ENCODE peak calls at places on chromosomes 16 and 17, in four cellular contexts. Y is GM12878, M is fibroblast of lung, K is GM23248. Z is an unnamed sample. For H3K9me3, the result is how much of the 10 kb centered on the place peaks cover.

GRCh38 chr16:66238696-66239095 is 127.8 kb upstream of the CDH5 start:
- DNase-seq in M (peak), K (no peak), Y (no peak), Z (no peak)

GRCh38 chr17:49000943-49001342 is 3.8 kb downstream of the IGF2BP1 start:
- DNase-seq in K (peak), Y (no peak), M (peak), Z (peak)

GRCh38 chr16:58306327-58306726 is 11.5 kb upstream of the PRSS54 start:
- DNase-seq in K (peak), M (peak), Y (no peak), Z (peak)

GRCh38 chr17:56172517-56172982 is 19.3 kb downstream of the ANKFN1 start:
- DNase-seq in Y (no peak), K (peak), M (no peak), Z (peak)

GRCh38 chr16:19228057-19228456 is 57.5 kb upstream of the CLEC19A start:
- DNase-seq in M (peak), K (no peak), Y (no peak), Z (no peak)

GRCh38 chr17:56203430-56203829 is 50.2 kb downstream of the ANKFN1 start:
- DNase-seq in M (no peak), K (peak), Y (no peak), Z (no peak)

GRCh38 chr16:11224894-11225676 is 30.9 kb downstream of the SOCS1 start:
- DNase-seq in M (no peak), Y (peak), K (no peak), Z (no peak)

GRCh38 chr16:87457724-87458423 is 35.0 kb downstream of the ZCCHC14 start:
- DNase-seq in Y (peak), M (peak), K (peak), Z (peak)

GRCh38 chr16:57976331-57976796 is 5.4 kb upstream of the CNGB1 start:
- DNase-seq in K (peak), M (peak), Y (no peak), Z (peak)

GRCh38 chr17:17702370-17702769 is 21.1 kb downstream of the RAI1 start:
- DNase-seq in M (no peak), K (no peak), Y (no peak), Z (no peak)

GRCh38 chr16:67397451-67397801 is 4.1 kb upstream of the TPPP3 start:
- DNase-seq in Y (no peak), M (no peak), K (no peak), Z (no peak)

GRCh38 chr16:69324013-69324531 is 6.3 kb downstream of the PDF start:
- DNase-seq in Y (no peak), M (no peak), K (no peak), Z (no peak)

GRCh38 chr16:74575175-74575804 is 31.6 kb downstream of the GLG1 start:
- DNase-seq in M (no peak), K (no peak), Y (no peak), Z (no peak)

GRCh38 chr16:74575805-74576643 is 30.9 kb downstream of the GLG1 start:
- DNase-seq in K (no peak), Y (no peak), M (no peak), Z (no peak)

GRCh38 chr16:74578433-74578832 is 28.5 kb downstream of the GLG1 start:
- DNase-seq in K (no peak), M (no peak), Y (no peak), Z (no peak)

GRCh38 chr16:74578838-74579237 is 28.1 kb downstream of the GLG1 start:
- DNase-seq in K (no peak), M (no peak), Y (no peak), Z (no peak)

DNA sequence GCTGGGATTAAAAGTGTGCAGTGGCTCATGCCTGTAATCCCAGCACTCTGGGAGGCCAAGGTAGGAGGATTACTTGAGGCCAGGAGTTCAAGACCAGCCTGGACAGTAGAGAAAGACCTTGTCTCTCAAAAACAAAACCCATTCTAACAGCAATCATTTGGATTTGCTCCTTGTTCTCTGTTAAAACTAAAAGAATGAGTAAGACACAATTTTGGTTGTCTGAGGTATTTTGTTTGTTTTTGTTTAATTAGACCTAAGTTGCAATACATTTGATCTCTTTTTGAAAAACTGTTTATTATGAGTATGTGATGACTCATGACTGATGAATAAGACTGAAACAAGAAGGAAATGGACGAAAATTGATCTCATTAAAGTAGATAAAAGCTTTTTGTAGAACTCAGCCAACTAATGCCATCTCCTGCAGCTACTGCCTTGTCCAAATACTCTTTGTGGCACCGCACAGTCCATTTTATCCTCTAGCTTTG is 29.0 kb downstream of the GLG1 start:
- DNase-seq in K (peak), M (peak), Y (peak), Z (peak)
- H3K9ac ChIP-seq in K (no peak), M (no peak), Y (no peak), Z (no peak)

DNA sequence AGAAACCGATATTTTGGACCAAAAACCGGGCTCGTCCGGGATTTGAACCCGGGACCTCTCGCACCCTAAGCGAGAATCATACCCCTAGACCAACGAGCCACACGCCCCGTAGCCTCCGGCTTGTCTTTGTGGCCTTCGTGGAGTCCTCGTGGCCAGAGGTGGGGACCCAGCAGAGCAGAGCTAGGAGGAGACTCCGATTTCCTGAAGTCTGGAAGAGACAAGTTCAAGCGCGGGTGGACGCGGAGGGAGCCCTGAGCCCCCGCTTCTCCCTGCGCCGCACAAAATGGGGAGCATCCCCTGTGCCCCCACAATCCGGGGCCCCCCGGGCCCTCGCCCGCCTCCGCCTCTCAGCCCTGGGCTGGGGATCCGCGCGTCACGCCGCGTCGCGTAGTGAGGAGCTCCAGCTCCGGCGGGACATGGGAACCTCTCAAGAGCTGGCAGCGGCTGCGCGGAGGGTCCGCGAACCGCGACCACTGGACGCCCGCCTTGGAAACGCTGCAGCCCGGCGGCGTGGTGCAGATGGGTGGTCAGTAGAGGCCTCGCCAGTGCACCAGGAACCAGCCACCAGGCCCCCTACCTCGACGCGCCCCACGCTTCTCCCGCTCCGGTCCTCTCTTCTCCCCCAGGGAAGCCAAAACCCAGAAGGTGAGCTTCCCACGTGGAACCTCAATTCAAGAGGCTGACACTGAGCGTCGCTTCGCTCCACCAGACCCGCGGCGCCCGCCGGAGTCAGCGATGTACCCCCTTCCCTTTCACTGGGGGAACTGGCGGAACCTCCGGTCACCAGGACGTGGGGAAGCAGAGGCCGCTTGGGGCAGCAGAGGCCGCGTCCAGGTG is 5.2 kb upstream of the OR1F1 start:
- DNase-seq in Y (no peak), K (peak), M (peak), Z (peak)
- H3K9me3 ChIP-seq in Y (under half), K (under half), M (under half), Z (under half)

GRCh38 chr17:35868791-35869190 is at the start of gene HEATR9:
- DNase-seq in Y (no peak), M (no peak), K (no peak), Z (no peak)

GRCh38 chr17:35866356-35866950 is 2.2 kb downstream of the HEATR9 start:
- DNase-seq in K (peak), Y (no peak), M (peak), Z (peak)

GRCh38 chr17:35872581-35872980 is 3.9 kb upstream of the HEATR9 start:
- DNase-seq in Y (no peak), M (no peak), K (no peak), Z (no peak)

GRCh38 chr17:35875439-35876139 is 4.6 kb downstream of the CCL5 start:
- DNase-seq in Y (peak), K (no peak), M (no peak), Z (no peak)

GRCh38 chr17:35871415-35871814 is 2.7 kb upstream of the HEATR9 start:
- DNase-seq in K (no peak), M (no peak), Y (no peak), Z (no peak)
- H3K9ac ChIP-seq in K (no peak), M (no peak), Y (no peak), Z (no peak)

GRCh38 chr17:31568140-31568938 is 176.9 kb downstream of the RAB11FIP4 start:
- DNase-seq in M (no peak), Y (no peak), K (peak), Z (peak)
- H3K9me3 ChIP-seq in M (under half), Y (under half), K (under half), Z (under half)

GRCh38 chr17:60151355-60151754 is 1.6 kb downstream of the CA4 start:
- DNase-seq in M (no peak), K (no peak), Y (no peak), Z (no peak)
- H3K9ac ChIP-seq in M (no peak), K (no peak), Y (no peak), Z (no peak)

DNA sequence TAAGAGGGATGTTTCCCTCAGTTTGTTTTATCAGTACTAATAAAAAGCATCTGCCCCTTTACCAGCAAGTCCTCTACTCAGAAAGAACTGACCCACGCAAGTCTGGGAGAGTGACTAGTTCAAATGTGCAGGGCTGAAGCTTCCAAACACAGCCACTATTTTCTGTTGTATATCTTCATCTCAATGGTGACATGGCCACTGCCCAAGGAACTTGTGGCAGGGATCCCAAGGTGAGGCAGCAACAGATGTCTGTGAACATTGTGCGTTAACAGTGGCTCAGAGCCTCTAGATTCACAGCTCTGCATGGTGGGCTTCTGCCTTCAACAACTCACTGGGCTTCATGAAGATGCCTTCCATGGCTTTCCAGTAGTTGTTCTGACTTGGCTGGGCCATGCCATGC is 3.7 kb upstream of the BLTP2 start:
- DNase-seq in M (no peak), K (no peak), Y (no peak), Z (no peak)
- H3K9me3 ChIP-seq in M (under half), K (under half), Y (under half), Z (under half)

DNA sequence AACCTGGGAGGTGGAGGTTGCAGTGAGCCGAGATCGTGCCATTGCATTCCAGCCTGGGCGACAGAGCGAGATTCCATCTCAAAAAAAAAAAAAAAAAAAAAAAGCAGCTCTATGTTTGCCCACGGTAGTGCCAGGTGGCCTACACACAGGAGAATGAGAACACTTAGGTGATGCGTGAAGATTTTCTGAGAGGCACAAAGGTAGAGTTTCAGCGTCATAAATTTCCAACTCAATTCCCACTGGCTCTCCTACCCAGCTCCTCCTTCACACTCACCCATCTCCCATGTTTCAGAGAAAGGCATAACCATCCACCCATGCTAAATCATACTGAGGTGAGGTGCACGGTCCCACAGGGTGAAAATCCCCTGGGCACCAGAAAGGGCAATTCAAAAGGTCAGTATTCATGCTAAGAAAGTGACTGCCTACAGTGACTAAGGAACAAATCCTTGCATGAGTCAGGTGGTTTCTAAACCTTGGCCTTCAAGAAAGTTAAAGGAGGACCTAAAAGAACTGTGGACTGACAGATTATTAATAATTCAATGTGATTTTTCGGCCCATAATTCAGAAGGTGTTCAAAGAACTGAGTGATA is 4.8 kb downstream of the DCAKD start:
- DNase-seq in Y (peak), K (peak), M (peak), Z (peak)
- H3K9ac ChIP-seq in Y (peak), K (peak), M (no peak), Z (no peak)

DNA sequence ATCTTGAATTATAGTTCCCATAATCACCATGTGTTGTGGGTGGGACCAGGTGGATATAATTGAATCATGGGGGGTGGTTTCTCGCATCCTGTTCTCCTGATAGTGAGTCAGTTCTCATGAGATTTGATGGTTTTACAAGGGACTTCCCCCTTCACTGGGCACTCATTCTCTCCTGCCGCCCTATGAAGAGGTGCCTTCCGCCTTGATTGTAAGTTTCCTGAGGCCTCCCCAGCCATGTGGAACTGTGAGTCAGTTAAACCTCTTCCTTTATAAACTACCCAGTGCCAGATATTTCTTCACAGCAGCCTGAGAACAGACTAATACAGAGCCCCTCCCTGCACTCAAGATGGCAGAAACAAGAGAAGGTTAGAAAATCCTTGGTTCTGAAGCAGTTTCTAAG is 26.4 kb downstream of the LDAF1 start:
- DNase-seq in M (no peak), Y (no peak), K (peak), Z (no peak)
- H3K9me3 ChIP-seq in M (under half), Y (under half), K (under half), Z (under half)

GRCh38 chr16:85436636-85437160 is 176.4 kb upstream of the GSE1 start:
- DNase-seq in Y (no peak), K (peak), M (no peak), Z (no peak)
- H3K9ac ChIP-seq in Y (no peak), K (peak), M (no peak), Z (peak)

DNA sequence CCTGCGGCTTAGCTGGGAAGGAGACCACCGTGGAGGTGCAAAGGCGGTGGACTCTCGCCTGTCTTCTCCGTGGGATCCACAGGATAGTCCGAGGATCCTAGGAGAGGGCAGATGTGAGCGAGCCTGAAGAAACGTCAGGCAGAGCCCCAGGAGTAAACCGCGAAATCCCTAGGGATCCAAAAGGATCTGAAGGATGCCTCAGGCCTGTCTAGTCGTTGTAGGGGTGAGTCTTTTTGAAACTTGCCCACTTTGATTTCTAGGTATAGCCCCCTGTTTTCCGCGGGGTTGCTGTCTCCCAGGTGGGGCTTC is 576.5 kb downstream of the KCNJ18 start:
- DNase-seq in Y (no peak), M (no peak), K (no peak), Z (no peak)
- H3K9me3 ChIP-seq in Y (under half), M (under half), K (under half), Z (under half)